ENCODE peak calls at places on chromosome 15, in nine cellular contexts. N is GM23338, Z is sigmoid colon, R is uterus, I is tibial artery, S is HCT116, Q is fibroblast of lung, U is tibial nerve, V is body of pancreas. E is an unnamed sample.

GRCh38 chr15:91469627-91470567 is 369.8 kb downstream of the SV2B start:
- DNase-seq in N (no peak), Z (no peak), R (no peak), I (no peak), S (no peak), Q (no peak), U (no peak), V (no peak), E (no peak)

GRCh38 chr15:51493892-51494291 is 128.7 kb downstream of the DMXL2 start:
- DNase-seq in N (no peak), Z (no peak), R (no peak), I (no peak), S (no peak), Q (peak), U (no peak), V (no peak), E (no peak)

GRCh38 chr15:96359371-96359771 is 28.9 kb downstream of the NR2F2 start:
- DNase-seq in N (peak), Z (no peak), R (no peak), I (no peak), S (no peak), Q (no peak), U (no peak), V (no peak), E (no peak)

GRCh38 chr15:78353093-78353492 is 12.9 kb downstream of the CRABP1 start:
- DNase-seq in N (peak), Z (no peak), R (no peak), I (peak), S (peak), Q (no peak), U (no peak), V (no peak), E (no peak)

GRCh38 chr15:91021516-91022074 is 799 bp downstream of the VPS33B start:
- DNase-seq in N (no peak), Z (no peak), R (no peak), I (no peak), S (no peak), Q (peak), U (no peak), V (no peak), E (no peak)

GRCh38 chr15:71572452-71573053 is 237.8 kb upstream of the NR2E3 start:
- DNase-seq in N (peak), Z (no peak), R (peak), I (no peak), S (peak), Q (peak), U (no peak), V (peak), E (no peak)

GRCh38 chr15:39286706-39287105 is 294.2 kb upstream of the THBS1 start:
- DNase-seq in N (no peak), Z (no peak), R (no peak), I (no peak), S (no peak), Q (peak), U (no peak), V (no peak), E (no peak)

GRCh38 chr15:78000089-78000926 is 77.2 kb downstream of the TBC1D2B start:
- DNase-seq in N (peak), Z (peak), R (peak), I (peak), S (peak), Q (peak), U (peak), V (peak), E (peak)

GRCh38 chr15:62740141-62741004 is 302.2 kb upstream of the TPM1 start:
- DNase-seq in N (no peak), Z (no peak), R (peak), I (no peak), S (no peak), Q (peak), U (no peak), V (no peak), E (no peak)

GRCh38 chr15:34732430-34732829 is 22.4 kb downstream of the GJD2 start:
- DNase-seq in N (no peak), Z (no peak), R (no peak), I (no peak), S (no peak), Q (no peak), U (no peak), V (no peak), E (no peak)

GRCh38 chr15:92006186-92007028 is 152.9 kb downstream of the SLCO3A1 start:
- DNase-seq in N (no peak), Z (no peak), R (no peak), I (no peak), S (no peak), Q (no peak), U (no peak), V (no peak), E (no peak)

GRCh38 chr15:64229129-64229724 is 66.4 kb upstream of the PPIB start:
- DNase-seq in N (no peak), Z (no peak), R (no peak), I (no peak), S (no peak), Q (peak), U (no peak), V (no peak), E (no peak)

GRCh38 chr15:42121667-42122066 is 27.3 kb upstream of the PLA2G4D start:
- DNase-seq in N (no peak), Z (no peak), R (no peak), I (no peak), S (no peak), Q (no peak), U (no peak), V (no peak), E (no peak)

GRCh38 chr15:29815000-29815704 is 7.1 kb downstream of the TJP1 start:
- DNase-seq in N (no peak), Z (no peak), R (no peak), I (no peak), S (no peak), Q (peak), U (no peak), V (peak), E (peak)

GRCh38 chr15:84734794-84735479 is 13.5 kb upstream of the ZNF592 start:
- DNase-seq in N (peak), Z (peak), R (no peak), I (peak), S (peak), Q (peak), U (no peak), V (peak), E (peak)

GRCh38 chr15:39920510-39921273 is 626 bp upstream of the GPR176 start:
- DNase-seq in N (peak), Z (peak), R (peak), I (peak), S (no peak), Q (peak), U (peak), V (peak), E (peak)

GRCh38 chr15:72591361-72591760 is 63.1 kb upstream of the GOLGA6B start:
- DNase-seq in N (no peak), Z (no peak), R (no peak), I (no peak), S (no peak), Q (peak), U (no peak), V (no peak), E (no peak)

GRCh38 chr15:68704496-68705021 is 116.1 kb downstream of the ANP32A start:
- DNase-seq in N (no peak), Z (no peak), R (peak), I (no peak), S (no peak), Q (peak), U (no peak), V (peak), E (no peak)
- H3K27ac ChIP-seq in N (no peak), Z (no peak), R (no peak), I (no peak), S (no peak), Q (no peak), U (no peak), V (no peak), E (no peak)

GRCh38 chr15:73683624-73684536 is at the start of gene CD276:
- DNase-seq in N (peak), Z (peak), R (peak), I (peak), S (peak), Q (peak), U (peak), V (peak), E (peak)
- H3K4me3 ChIP-seq in N (peak), Z (peak), R (peak), I (peak), S (peak), Q (peak), U (peak), V (peak), E (peak)

GRCh38 chr15:22949074-22949547 is 31.1 kb downstream of the CYFIP1 start:
- DNase-seq in N (peak), Z (peak), R (peak), I (peak), S (no peak), Q (peak), U (peak), V (no peak), E (no peak)
- TF ChIP-seq CTCF in N (no peak), Z (no peak), R (no peak), I (no peak), S (no peak), Q (no peak), U (no peak), V (no peak), E (no peak)

GRCh38 chr15:68487087-68487843 is 55.3 kb upstream of the ITGA11 start:
- DNase-seq in N (no peak), Z (no peak), R (peak), I (no peak), S (no peak), Q (peak), U (no peak), V (no peak), E (no peak)
- H3K27ac ChIP-seq in N (no peak), Z (peak), R (peak), I (peak), S (no peak), Q (no peak), U (no peak), V (no peak), E (peak)

GRCh38 chr15:36753173-36753572 is 173.7 kb downstream of the CDIN1 start:
- DNase-seq in N (peak), Z (no peak), R (no peak), I (no peak), S (no peak), Q (peak), U (no peak), V (no peak), E (no peak)
- H3K4me3 ChIP-seq in N (peak), Z (no peak), R (no peak), I (no peak), S (no peak), Q (no peak), U (no peak), V (no peak), E (no peak)

GRCh38 chr15:25346371-25346770 is 92.5 kb downstream of the UBE3A start:
- DNase-seq in N (no peak), Z (no peak), R (no peak), I (no peak), S (no peak), Q (no peak), U (no peak), V (no peak), E (no peak)

GRCh38 chr15:25347707-25348106 is 91.1 kb downstream of the UBE3A start:
- DNase-seq in N (no peak), Z (no peak), R (no peak), I (no peak), S (no peak), Q (no peak), U (no peak), V (no peak), E (no peak)

GRCh38 chr15:25342629-25343028 is 96.2 kb downstream of the UBE3A start:
- DNase-seq in N (peak), Z (no peak), R (no peak), I (no peak), S (no peak), Q (no peak), U (no peak), V (no peak), E (no peak)

DNA sequence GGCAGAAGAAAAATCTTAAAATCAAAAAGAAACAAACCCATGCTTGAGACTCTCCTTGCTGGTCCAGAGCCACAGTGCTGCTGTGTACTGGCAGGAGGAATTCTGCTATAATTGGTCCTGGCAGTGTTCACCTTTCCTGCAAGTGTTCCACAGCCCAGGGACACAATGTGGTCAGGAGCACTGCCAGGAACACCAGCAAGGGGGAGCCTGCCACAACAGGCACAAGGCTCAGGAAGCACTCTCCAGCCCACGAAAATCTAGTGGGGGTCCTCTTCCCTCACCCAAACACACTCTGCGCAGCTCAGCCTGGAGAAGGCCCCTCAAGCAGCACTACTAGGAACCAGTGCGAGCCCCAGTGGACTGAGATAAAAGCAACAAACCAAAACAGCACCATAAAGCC is 92.9 kb downstream of the UBE3A start:
- DNase-seq in N (peak), Z (peak), R (no peak), I (peak), S (no peak), Q (peak), U (no peak), V (peak), E (peak)
- TF ChIP-seq CTCF in N (peak), Z (peak), R (no peak), I (peak), S (no peak), Q (peak), U (no peak), V (no peak), E (peak)

GRCh38 chr15:94352940-94353820 is 121.8 kb downstream of the MCTP2 start:
- DNase-seq in N (no peak), Z (no peak), R (no peak), I (no peak), S (no peak), Q (no peak), U (no peak), V (no peak), E (no peak)

GRCh38 chr15:94346272-94346671 is 114.9 kb downstream of the MCTP2 start:
- DNase-seq in N (no peak), Z (no peak), R (no peak), I (no peak), S (no peak), Q (no peak), U (no peak), V (no peak), E (no peak)

GRCh38 chr15:94348084-94348483 is 116.7 kb downstream of the MCTP2 start:
- DNase-seq in N (no peak), Z (no peak), R (no peak), I (no peak), S (no peak), Q (no peak), U (no peak), V (no peak), E (no peak)

GRCh38 chr15:94351121-94351520 is 119.8 kb downstream of the MCTP2 start:
- DNase-seq in N (no peak), Z (no peak), R (no peak), I (no peak), S (no peak), Q (no peak), U (no peak), V (no peak), E (no peak)
- H3K27ac ChIP-seq in N (no peak), Z (no peak), R (no peak), I (no peak), S (no peak), Q (no peak), U (no peak), V (no peak), E (no peak)

GRCh38 chr15:65909831-65910230 is 40.5 kb downstream of the RAB11A start:
- DNase-seq in N (no peak), Z (no peak), R (no peak), I (no peak), S (no peak), Q (no peak), U (no peak), V (no peak), E (no peak)
- H3K4me3 ChIP-seq in N (no peak), Z (no peak), R (no peak), I (no peak), S (no peak), Q (no peak), U (no peak), V (no peak), E (no peak)

GRCh38 chr15:101145362-101145761 is 106.5 kb downstream of the CHSY1 start:
- DNase-seq in N (peak), Z (peak), R (no peak), I (no peak), S (no peak), Q (peak), U (no peak), V (no peak), E (no peak)
- TF ChIP-seq CTCF in N (peak), Z (no peak), R (no peak), I (no peak), S (no peak), Q (no peak), U (no peak), V (no peak), E (no peak)

E was measured in gastrocnemius medialis.